ENCODE peak calls at places on chromosome 14, in seven cellular contexts. One of them, this sample, is unnamed.

GRCh38 chr14:68397371-68397779 is 395.5 kb downstream of the ZFP36L1 start:
- DNase-seq in AG04450: no peak
- DNase-seq in CD8-positive, alpha-beta memory T cell: no peak
- DNase-seq in posterior vena cava: peak
- DNase-seq in psoas muscle: peak
- DNase-seq in head of caudate nucleus: no peak
- DNase-seq in globus pallidus: peak
- DNase-seq in this sample: peak

GRCh38 chr14:43754838-43755237 is 752.2 kb downstream of the FSCB start:
- DNase-seq in AG04450: no peak
- DNase-seq in CD8-positive, alpha-beta memory T cell: no peak
- DNase-seq in posterior vena cava: no peak
- DNase-seq in psoas muscle: no peak
- DNase-seq in head of caudate nucleus: no peak
- DNase-seq in globus pallidus: no peak
- DNase-seq in this sample: no peak

GRCh38 chr14:36056846-36057245 is 119.7 kb downstream of the PTCSC3 start:
- DNase-seq in AG04450: no peak
- DNase-seq in CD8-positive, alpha-beta memory T cell: no peak
- DNase-seq in posterior vena cava: no peak
- DNase-seq in psoas muscle: no peak
- DNase-seq in head of caudate nucleus: no peak
- DNase-seq in globus pallidus: no peak
- DNase-seq in this sample: no peak

GRCh38 chr14:77125275-77126073 is 16.1 kb downstream of the ZDHHC22 start:
- DNase-seq in AG04450: no peak
- DNase-seq in CD8-positive, alpha-beta memory T cell: no peak
- DNase-seq in posterior vena cava: no peak
- DNase-seq in psoas muscle: no peak
- DNase-seq in head of caudate nucleus: no peak
- DNase-seq in globus pallidus: no peak
- DNase-seq in this sample: peak

GRCh38 chr14:81991998-81992397 is 458.3 kb upstream of the SEL1L start:
- DNase-seq in AG04450: no peak
- DNase-seq in CD8-positive, alpha-beta memory T cell: no peak
- DNase-seq in posterior vena cava: no peak
- DNase-seq in psoas muscle: no peak
- DNase-seq in head of caudate nucleus: no peak
- DNase-seq in globus pallidus: no peak
- DNase-seq in this sample: peak

GRCh38 chr14:31380106-31380505 is 40.2 kb downstream of the HEATR5A start:
- DNase-seq in AG04450: no peak
- DNase-seq in CD8-positive, alpha-beta memory T cell: no peak
- DNase-seq in posterior vena cava: no peak
- DNase-seq in psoas muscle: no peak
- DNase-seq in head of caudate nucleus: no peak
- DNase-seq in globus pallidus: no peak
- DNase-seq in this sample: no peak

GRCh38 chr14:58243790-58244555 is 670 bp upstream of the PSMA3 start:
- DNase-seq in AG04450: no peak
- DNase-seq in CD8-positive, alpha-beta memory T cell: no peak
- DNase-seq in posterior vena cava: no peak
- DNase-seq in psoas muscle: no peak
- DNase-seq in head of caudate nucleus: no peak
- DNase-seq in globus pallidus: no peak
- DNase-seq in this sample: peak

GRCh38 chr14:50225974-50226297 is 5.4 kb downstream of the SOS2 start:
- DNase-seq in AG04450: no peak
- DNase-seq in CD8-positive, alpha-beta memory T cell: no peak
- DNase-seq in posterior vena cava: no peak
- DNase-seq in psoas muscle: no peak
- DNase-seq in head of caudate nucleus: no peak
- DNase-seq in globus pallidus: no peak
- DNase-seq in this sample: no peak

GRCh38 chr14:85439696-85440328 is 90.1 kb upstream of the FLRT2 start:
- DNase-seq in AG04450: no peak
- DNase-seq in CD8-positive, alpha-beta memory T cell: no peak
- DNase-seq in posterior vena cava: no peak
- DNase-seq in psoas muscle: no peak
- DNase-seq in head of caudate nucleus: no peak
- DNase-seq in globus pallidus: no peak
- DNase-seq in this sample: no peak

GRCh38 chr14:92759300-92759678 is 10.9 kb upstream of the LGMN start:
- DNase-seq in AG04450: no peak
- DNase-seq in CD8-positive, alpha-beta memory T cell: no peak
- DNase-seq in posterior vena cava: no peak
- DNase-seq in psoas muscle: no peak
- DNase-seq in head of caudate nucleus: no peak
- DNase-seq in globus pallidus: no peak
- DNase-seq in this sample: no peak

GRCh38 chr14:102930138-102930752 is 7.8 kb downstream of the AMN start:
- DNase-seq in AG04450: no peak
- DNase-seq in CD8-positive, alpha-beta memory T cell: no peak
- DNase-seq in posterior vena cava: no peak
- DNase-seq in psoas muscle: peak
- DNase-seq in head of caudate nucleus: no peak
- DNase-seq in globus pallidus: no peak
- DNase-seq in this sample: no peak

GRCh38 chr14:105059035-105059916 is 6.0 kb downstream of the GPR132 start:
- DNase-seq in AG04450: no peak
- DNase-seq in CD8-positive, alpha-beta memory T cell: peak
- DNase-seq in posterior vena cava: no peak
- DNase-seq in psoas muscle: peak
- DNase-seq in head of caudate nucleus: no peak
- DNase-seq in globus pallidus: no peak
- DNase-seq in this sample: no peak

GRCh38 chr14:66094001-66094727 is 392.0 kb upstream of the CCDC196 start:
- DNase-seq in AG04450: no peak
- DNase-seq in CD8-positive, alpha-beta memory T cell: no peak
- DNase-seq in posterior vena cava: no peak
- DNase-seq in psoas muscle: no peak
- DNase-seq in head of caudate nucleus: no peak
- DNase-seq in globus pallidus: no peak
- DNase-seq in this sample: no peak

GRCh38 chr14:31265701-31266398 is 58.3 kb upstream of the HECTD1 start:
- DNase-seq in AG04450: no peak
- DNase-seq in CD8-positive, alpha-beta memory T cell: no peak
- DNase-seq in posterior vena cava: no peak
- DNase-seq in psoas muscle: no peak
- DNase-seq in head of caudate nucleus: no peak
- DNase-seq in globus pallidus: no peak
- DNase-seq in this sample: no peak

GRCh38 chr14:70188608-70189540 is at the start of gene SLC8A3:
- DNase-seq in AG04450: no peak
- DNase-seq in CD8-positive, alpha-beta memory T cell: no peak
- DNase-seq in posterior vena cava: peak
- DNase-seq in psoas muscle: peak
- DNase-seq in head of caudate nucleus: peak
- DNase-seq in globus pallidus: peak
- DNase-seq in this sample: no peak

GRCh38 chr14:75250800-75251199 is 27.8 kb upstream of the FOS start:
- DNase-seq in AG04450: no peak
- DNase-seq in CD8-positive, alpha-beta memory T cell: no peak
- DNase-seq in posterior vena cava: no peak
- DNase-seq in psoas muscle: no peak
- DNase-seq in head of caudate nucleus: no peak
- DNase-seq in globus pallidus: no peak
- DNase-seq in this sample: no peak

GRCh38 chr14:33475623-33476022 is 475.3 kb downstream of the EGLN3 start:
- DNase-seq in AG04450: no peak
- DNase-seq in CD8-positive, alpha-beta memory T cell: no peak
- DNase-seq in posterior vena cava: no peak
- DNase-seq in psoas muscle: no peak
- DNase-seq in head of caudate nucleus: peak
- DNase-seq in globus pallidus: peak
- DNase-seq in this sample: peak

GRCh38 chr14:75647650-75648049 is 13.0 kb downstream of the ERG28 start:
- DNase-seq in AG04450: no peak
- DNase-seq in CD8-positive, alpha-beta memory T cell: no peak
- DNase-seq in posterior vena cava: no peak
- DNase-seq in psoas muscle: no peak
- DNase-seq in head of caudate nucleus: no peak
- DNase-seq in globus pallidus: no peak
- DNase-seq in this sample: no peak

GRCh38 chr14:95398630-95399547 is 79.2 kb upstream of the CLMN start:
- DNase-seq in AG04450: no peak
- DNase-seq in CD8-positive, alpha-beta memory T cell: no peak
- DNase-seq in posterior vena cava: no peak
- DNase-seq in psoas muscle: no peak
- DNase-seq in head of caudate nucleus: no peak
- DNase-seq in globus pallidus: no peak
- DNase-seq in this sample: no peak

GRCh38 chr14:92513966-92514843 is 624 bp downstream of the RIN3 start:
- DNase-seq in AG04450: no peak
- DNase-seq in CD8-positive, alpha-beta memory T cell: peak
- DNase-seq in posterior vena cava: no peak
- DNase-seq in psoas muscle: no peak
- DNase-seq in head of caudate nucleus: no peak
- DNase-seq in globus pallidus: no peak
- DNase-seq in this sample: no peak

GRCh38 chr14:54291491-54292191 is 105.2 kb upstream of the CDKN3 start:
- DNase-seq in AG04450: no peak
- DNase-seq in CD8-positive, alpha-beta memory T cell: no peak
- DNase-seq in posterior vena cava: no peak
- DNase-seq in psoas muscle: no peak
- DNase-seq in head of caudate nucleus: no peak
- DNase-seq in globus pallidus: no peak
- DNase-seq in this sample: no peak

GRCh38 chr14:94622653-94623421 is 10.6 kb downstream of the SERPINA3 start:
- DNase-seq in AG04450: no peak
- DNase-seq in CD8-positive, alpha-beta memory T cell: no peak
- DNase-seq in posterior vena cava: no peak
- DNase-seq in psoas muscle: no peak
- DNase-seq in head of caudate nucleus: no peak
- DNase-seq in globus pallidus: no peak
- DNase-seq in this sample: no peak

GRCh38 chr14:64303471-64303917 is 9.3 kb upstream of the ESR2 start:
- DNase-seq in AG04450: no peak
- DNase-seq in CD8-positive, alpha-beta memory T cell: peak
- DNase-seq in posterior vena cava: no peak
- DNase-seq in psoas muscle: no peak
- DNase-seq in head of caudate nucleus: no peak
- DNase-seq in globus pallidus: peak
- DNase-seq in this sample: peak

GRCh38 chr14:52840916-52841315 is 49.5 kb upstream of the GNPNAT1 start:
- DNase-seq in AG04450: peak
- DNase-seq in CD8-positive, alpha-beta memory T cell: no peak
- DNase-seq in posterior vena cava: no peak
- DNase-seq in psoas muscle: no peak
- DNase-seq in head of caudate nucleus: no peak
- DNase-seq in globus pallidus: peak
- DNase-seq in this sample: no peak

GRCh38 chr14:99117671-99118045 is 154.3 kb downstream of the BCL11B start:
- DNase-seq in AG04450: no peak
- DNase-seq in CD8-positive, alpha-beta memory T cell: no peak
- DNase-seq in posterior vena cava: no peak
- DNase-seq in psoas muscle: no peak
- DNase-seq in head of caudate nucleus: no peak
- DNase-seq in globus pallidus: no peak
- DNase-seq in this sample: no peak

GRCh38 chr14:26597136-26598080 is at the start of gene NOVA1:
- DNase-seq in AG04450: no peak
- DNase-seq in CD8-positive, alpha-beta memory T cell: no peak
- DNase-seq in posterior vena cava: peak
- DNase-seq in psoas muscle: peak
- DNase-seq in head of caudate nucleus: peak
- DNase-seq in globus pallidus: peak
- DNase-seq in this sample: peak

GRCh38 chr14:41606249-41607118 is at the start of gene LRFN5:
- DNase-seq in AG04450: no peak
- DNase-seq in CD8-positive, alpha-beta memory T cell: no peak
- DNase-seq in posterior vena cava: no peak
- DNase-seq in psoas muscle: peak
- DNase-seq in head of caudate nucleus: peak
- DNase-seq in globus pallidus: peak
- DNase-seq in this sample: peak

GRCh38 chr14:50335389-50335788 is 23.3 kb downstream of the DMAC2L start:
- DNase-seq in AG04450: no peak
- DNase-seq in CD8-positive, alpha-beta memory T cell: no peak
- DNase-seq in posterior vena cava: peak
- DNase-seq in psoas muscle: no peak
- DNase-seq in head of caudate nucleus: peak
- DNase-seq in globus pallidus: peak
- DNase-seq in this sample: no peak

GRCh38 chr14:74265312-74265965 is 26.2 kb downstream of the VSX2 start:
- DNase-seq in AG04450: no peak
- DNase-seq in CD8-positive, alpha-beta memory T cell: no peak
- DNase-seq in posterior vena cava: no peak
- DNase-seq in psoas muscle: no peak
- DNase-seq in head of caudate nucleus: no peak
- DNase-seq in globus pallidus: no peak
- DNase-seq in this sample: no peak

GRCh38 chr14:52951730-52952481 is 1.1 kb upstream of the FERMT2 start:
- DNase-seq in AG04450: peak
- DNase-seq in CD8-positive, alpha-beta memory T cell: peak
- DNase-seq in posterior vena cava: no peak
- DNase-seq in psoas muscle: no peak
- DNase-seq in head of caudate nucleus: no peak
- DNase-seq in globus pallidus: peak
- DNase-seq in this sample: no peak

GRCh38 chr14:99986416-99986815 is 78.8 kb upstream of the EVL start:
- DNase-seq in AG04450: no peak
- DNase-seq in CD8-positive, alpha-beta memory T cell: no peak
- DNase-seq in posterior vena cava: no peak
- DNase-seq in psoas muscle: no peak
- DNase-seq in head of caudate nucleus: no peak
- DNase-seq in globus pallidus: no peak
- DNase-seq in this sample: no peak

GRCh38 chr14:100321473-100322137 is 1.5 kb upstream of the SLC25A47 start:
- DNase-seq in AG04450: no peak
- DNase-seq in CD8-positive, alpha-beta memory T cell: no peak
- DNase-seq in posterior vena cava: no peak
- DNase-seq in psoas muscle: no peak
- DNase-seq in head of caudate nucleus: no peak
- DNase-seq in globus pallidus: no peak
- DNase-seq in this sample: no peak

GRCh38 chr14:49679271-49679670 is 8.7 kb downstream of the POLE2 start:
- DNase-seq in AG04450: no peak
- DNase-seq in CD8-positive, alpha-beta memory T cell: no peak
- DNase-seq in posterior vena cava: no peak
- DNase-seq in psoas muscle: no peak
- DNase-seq in head of caudate nucleus: no peak
- DNase-seq in globus pallidus: no peak
- DNase-seq in this sample: no peak

GRCh38 chr14:39423793-39424192 is 8.4 kb downstream of the FBXO33 start:
- DNase-seq in AG04450: no peak
- DNase-seq in CD8-positive, alpha-beta memory T cell: no peak
- DNase-seq in posterior vena cava: no peak
- DNase-seq in psoas muscle: no peak
- DNase-seq in head of caudate nucleus: no peak
- DNase-seq in globus pallidus: no peak
- DNase-seq in this sample: no peak

GRCh38 chr14:52607061-52607460 is 54.4 kb downstream of the GPR137C start:
- DNase-seq in AG04450: no peak
- DNase-seq in CD8-positive, alpha-beta memory T cell: no peak
- DNase-seq in posterior vena cava: no peak
- DNase-seq in psoas muscle: no peak
- DNase-seq in head of caudate nucleus: no peak
- DNase-seq in globus pallidus: no peak
- DNase-seq in this sample: no peak

GRCh38 chr14:101862711-101863110 is 101.2 kb downstream of the PPP2R5C start:
- DNase-seq in AG04450: no peak
- DNase-seq in CD8-positive, alpha-beta memory T cell: no peak
- DNase-seq in posterior vena cava: no peak
- DNase-seq in psoas muscle: no peak
- DNase-seq in head of caudate nucleus: no peak
- DNase-seq in globus pallidus: no peak
- DNase-seq in this sample: no peak

GRCh38 chr14:95664546-95664945 is 21.7 kb upstream of the TCL1B start:
- DNase-seq in AG04450: no peak
- DNase-seq in CD8-positive, alpha-beta memory T cell: no peak
- DNase-seq in posterior vena cava: no peak
- DNase-seq in psoas muscle: no peak
- DNase-seq in head of caudate nucleus: no peak
- DNase-seq in globus pallidus: no peak
- DNase-seq in this sample: no peak

GRCh38 chr14:31127690-31128089 is 79.9 kb downstream of the HECTD1 start:
- DNase-seq in AG04450: no peak
- DNase-seq in CD8-positive, alpha-beta memory T cell: peak
- DNase-seq in posterior vena cava: no peak
- DNase-seq in psoas muscle: no peak
- DNase-seq in head of caudate nucleus: no peak
- DNase-seq in globus pallidus: no peak
- DNase-seq in this sample: no peak